ENCODE peak calls at places on chromosomes 1 and 21, in seven cellular contexts. Q is cardiac fibroblast; S is fibroblast of villous mesenchyme; Y is CD8-positive, alpha-beta T cell; I is brain microvascular endothelial cell; O is esophagus muscularis mucosa; D is heart right ventricle. Z is an unnamed sample.

GRCh38 chr1:218464871-218465270 is 119.7 kb downstream of the TGFB2 start:
- DNase-seq in Q (peak; percentile 57), D (no peak), I (no peak), Y (no peak), S (no peak), O (no peak), Z (peak; percentile 54)

GRCh38 chr1:112893288-112894009 is 62.5 kb downstream of the SLC16A1 start:
- DNase-seq in Y (no peak), S (no peak), I (no peak), O (peak; percentile 21), Q (no peak), D (no peak), Z (no peak)

GRCh38 chr1:208203127-208203847 is 40.9 kb downstream of the PLXNA2 start:
- DNase-seq in Q (peak; percentile 95), I (peak; percentile 76), Y (no peak), D (peak; percentile 71), O (no peak), S (no peak), Z (peak; percentile 72)

GRCh38 chr1:60867782-60868181 is 214.6 kb upstream of the NFIA start:
- DNase-seq in Q (no peak), I (no peak), D (no peak), Y (no peak), S (no peak), O (no peak), Z (no peak)

GRCh38 chr1:197915217-197915616 is 2.0 kb upstream of the LHX9 start:
- DNase-seq in I (no peak), Q (no peak), O (no peak), D (no peak), S (no peak), Y (no peak), Z (no peak)

GRCh38 chr1:109969430-109969829 is 15.1 kb upstream of the AHCYL1 start:
- DNase-seq in I (peak; percentile 46), S (peak; percentile 47), O (no peak), Q (peak; percentile 69), D (no peak), Y (no peak), Z (peak; percentile 89)

GRCh38 chr1:152050886-152051764 is 14.3 kb upstream of the S100A11 start:
- DNase-seq in D (no peak), I (no peak), S (no peak), O (no peak), Y (no peak), Q (peak; percentile 56), Z (peak; percentile 85)

GRCh38 chr1:55572878-55573734 is 357.9 kb upstream of the USP24 start:
- DNase-seq in I (peak; percentile 48), S (no peak), O (peak; percentile 87), Y (no peak), D (peak; percentile 28), Q (peak; percentile 80), Z (peak; percentile 61)

GRCh38 chr1:150798509-150798908 is 9.6 kb downstream of the CTSK start:
- DNase-seq in Y (no peak), I (no peak), O (no peak), S (no peak), D (no peak), Q (no peak), Z (peak; percentile 35)

GRCh38 chr1:31782766-31783410 is 18.7 kb upstream of the ADGRB2 start:
- DNase-seq in Q (no peak), Y (no peak), O (no peak), S (no peak), I (no peak), D (no peak), Z (no peak)

GRCh38 chr1:52111492-52111891 is 30.4 kb upstream of the ZFYVE9 start:
- DNase-seq in S (no peak), I (no peak), D (no peak), Q (no peak), O (peak; percentile 81), Y (no peak), Z (no peak)

GRCh38 chr1:107019166-107019565 is 37.3 kb upstream of the PRMT6 start:
- DNase-seq in O (no peak), D (no peak), Y (no peak), Q (peak; percentile 1), S (no peak), I (no peak), Z (peak; percentile 52)

GRCh38 chr21:41888749-41889376 is 9.7 kb upstream of the PRDM15 start:
- DNase-seq in O (no peak), Q (peak; percentile 35), I (no peak), D (no peak), S (no peak), Y (no peak), Z (no peak)

GRCh38 chr1:2133039-2133878 is 61.3 kb downstream of the FAAP20 start:
- DNase-seq in I (peak; percentile 97), Y (peak; percentile 93), D (peak; percentile 99), O (peak; percentile 99), S (peak; percentile 99), Q (peak; percentile 99), Z (peak; percentile 98)

GRCh38 chr1:74504125-74505065 is 8.0 kb downstream of the LRRC53 start:
- DNase-seq in I (peak; percentile 54), D (no peak), S (peak; percentile 37), O (no peak), Y (no peak), Q (peak; percentile 40), Z (peak; percentile 52)
- TF ChIP-seq CTCF in I (peak; percentile 91), D (peak; percentile 73), S (peak; percentile 79), O (peak; percentile 65), Y (peak; percentile 32), Q (peak; percentile 67), Z (peak; percentile 89)

GRCh38 chr1:170531758-170532657 is at the start of gene GORAB:
- DNase-seq in O (peak; percentile 96), Y (peak; percentile 74), S (peak; percentile 97), Q (peak; percentile 97), I (peak; percentile 94), D (peak; percentile 90), Z (peak; percentile 97)

GRCh38 chr1:170534626-170535147 is 2.7 kb downstream of the GORAB start:
- DNase-seq in D (no peak), Y (no peak), I (no peak), O (no peak), S (no peak), Q (no peak), Z (no peak)

GRCh38 chr1:170530972-170531757 is 801 bp upstream of the GORAB start:
- DNase-seq in S (peak; percentile 63), D (peak; percentile 16), Y (no peak), I (no peak), O (no peak), Q (peak; percentile 39), Z (peak; percentile 56)

GRCh38 chr1:170535418-170535817 is 3.5 kb downstream of the GORAB start:
- DNase-seq in O (no peak), I (no peak), D (no peak), Q (no peak), Y (no peak), S (no peak), Z (no peak)

DNA sequence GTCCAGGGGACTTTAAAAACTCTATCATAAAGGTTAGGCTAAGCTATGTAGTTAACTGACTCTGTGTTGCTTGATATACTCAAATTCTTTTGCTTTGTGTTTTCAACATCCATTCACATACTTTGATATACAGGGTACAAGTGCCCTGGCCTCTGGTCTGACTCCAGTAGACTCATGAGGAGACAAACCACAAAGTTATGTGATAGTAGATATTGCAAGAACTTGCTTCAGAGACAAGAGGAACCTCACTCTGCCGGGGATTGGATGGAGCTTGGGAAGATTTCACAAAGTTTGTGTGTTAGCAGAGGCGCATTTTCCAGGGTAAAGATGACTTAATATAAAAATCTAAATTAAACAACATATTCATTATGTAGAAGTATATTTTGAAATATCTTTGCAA is 1.4 kb downstream of the GORAB start:
- DNase-seq in I (peak; percentile 49), Y (no peak), S (peak; percentile 70), D (no peak), O (no peak), Q (peak; percentile 60), Z (peak; percentile 77)
- H3K4me3 ChIP-seq in I (peak overlapping the region; percentile 61), Y (no peak overlapping the region), S (peak overlapping the region; percentile 81), D (peak overlapping the region; percentile 71), O (peak overlapping the region; percentile 70), Q (peak overlapping the region; percentile 67), Z (peak overlapping the region; percentile 86)

GRCh38 chr21:44487831-44488230 is 32.5 kb downstream of the LRRC3 start:
- DNase-seq in Q (peak; percentile 58), S (peak; percentile 26), D (no peak), Y (peak; percentile 11), I (peak; percentile 36), O (no peak), Z (peak; percentile 46)
- TF ChIP-seq CTCF in Q (peak; percentile 74), S (peak; percentile 61), D (peak; percentile 16), Y (peak; percentile 39), I (peak; percentile 71), O (peak; percentile 8), Z (peak; percentile 67)

DNA sequence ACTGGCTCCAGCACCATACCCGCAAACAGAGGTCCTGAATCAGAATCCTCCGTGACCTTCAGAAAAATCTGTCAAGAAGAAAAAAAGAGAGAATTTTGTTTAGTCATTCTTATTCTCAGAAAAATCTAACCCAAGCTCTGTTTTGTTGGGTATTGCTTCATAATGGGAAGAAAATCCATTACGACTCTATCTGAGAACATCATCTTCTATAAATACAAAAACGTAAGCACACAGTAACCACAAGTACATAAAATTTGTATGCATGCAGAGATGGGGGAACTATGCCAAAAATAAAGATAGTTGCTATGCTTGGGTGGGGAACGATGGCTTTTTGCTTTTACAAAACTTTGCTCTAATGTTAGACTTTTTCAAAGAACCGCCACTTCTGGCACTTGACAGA is 84.2 kb downstream of the ABCA4 start:
- DNase-seq in O (no peak), I (no peak), S (peak; percentile 98), D (no peak), Y (no peak), Q (peak; percentile 91), Z (peak; percentile 70)
- H3K4me3 ChIP-seq in O (no peak overlapping the region), I (no peak overlapping the region), S (no peak overlapping the region), D (no peak overlapping the region), Y (no peak overlapping the region), Q (no peak overlapping the region), Z (no peak overlapping the region)